ENCODE peak calls at places on chromosomes 7 and 10, in six cellular contexts. G is H9, E is IMR-90, N is mesenchymal stem cell, P is H1, H is trophoblast cell. I is an unnamed sample.
A peak's percentile ranks its signal among the peaks of the same experiment; 100 is the strongest.

GRCh38 chr7:25859732-25860131 is 292.3 kb upstream of the NFE2L3 start:
- DNase-seq in G (no peak), P (no peak), E (no peak), H (no peak), N (no peak), I (no peak)

GRCh38 chr7:123538897-123539296 is 4.5 kb upstream of the IQUB start:
- DNase-seq in E (peak; percentile 10), N (no peak), H (no peak), G (no peak), P (no peak), I (no peak)

GRCh38 chr7:37738338-37738737 is 54.8 kb downstream of the GPR141 start:
- DNase-seq in G (no peak), H (no peak), N (no peak), P (no peak), E (no peak), I (no peak)

GRCh38 chr10:104806791-104807190 is 165.7 kb downstream of the SORCS3 start:
- DNase-seq in N (no peak), E (no peak), G (no peak), P (no peak), H (no peak), I (no peak)

GRCh38 chr7:132568962-132569361 is 7.3 kb downstream of the PLXNA4 start:
- DNase-seq in H (no peak), N (no peak), P (no peak), G (no peak), E (no peak), I (no peak)

GRCh38 chr10:132939957-132940790 is 2.2 kb downstream of the CFAP46 start:
- DNase-seq in N (peak; percentile 51), E (peak; percentile 47), P (no peak), G (peak; percentile 59), H (peak; percentile 36), I (peak; percentile 48)

GRCh38 chr10:97180367-97180763 is 5.4 kb downstream of the SLIT1 start:
- DNase-seq in N (no peak), E (no peak), G (no peak), P (no peak), H (no peak), I (no peak)

GRCh38 chr7:99372275-99373085 is 2.0 kb upstream of the ARPC1B start:
- DNase-seq in E (peak; percentile 47), P (no peak), G (no peak), N (peak; percentile 57), H (peak; percentile 93), I (no peak)

GRCh38 chr7:22726849-22727792 is at the start of gene IL6:
- DNase-seq in E (peak; percentile 97), G (peak; percentile 78), P (no peak), N (peak; percentile 97), H (peak; percentile 80), I (no peak)

GRCh38 chr10:17472481-17473227 is 18.3 kb upstream of the ST8SIA6 start:
- DNase-seq in P (no peak), G (peak; percentile 38), H (no peak), E (no peak), N (no peak), I (no peak)

GRCh38 chr7:8590225-8590624 is 156.8 kb downstream of the NXPH1 start:
- DNase-seq in N (no peak), G (no peak), E (no peak), H (no peak), P (no peak), I (no peak)

GRCh38 chr10:107072028-107072427 is 92.5 kb downstream of the SORCS1 start:
- DNase-seq in G (no peak), P (no peak), N (no peak), E (no peak), H (no peak), I (no peak)

GRCh38 chr7:1922071-1922869 is 252.2 kb downstream of the ELFN1 start:
- DNase-seq in E (peak; percentile 17), P (no peak), H (peak; percentile 77), N (no peak), G (no peak), I (no peak)

GRCh38 chr7:17689361-17689760 is 250.9 kb downstream of the SNX13 start:
- DNase-seq in G (no peak), E (no peak), N (no peak), H (no peak), P (no peak), I (no peak)

GRCh38 chr10:76301950-76302349 is 870.5 kb downstream of the LRMDA start:
- DNase-seq in H (no peak), N (no peak), P (no peak), G (no peak), E (no peak), I (no peak)

GRCh38 chr10:3720228-3721019 is 64.6 kb downstream of the KLF6 start:
- DNase-seq in G (no peak), H (peak; percentile 87), E (peak; percentile 88), P (no peak), N (peak; percentile 85), I (no peak)

GRCh38 chr7:92058040-92058439 is 76.2 kb downstream of the CYP51A1 start:
- DNase-seq in E (no peak), G (no peak), P (no peak), N (no peak), H (no peak), I (no peak)

GRCh38 chr10:70682920-70683600 is 10.8 kb downstream of the ADAMTS14 start:
- DNase-seq in G (no peak), P (no peak), H (no peak), E (no peak), N (no peak), I (no peak)

GRCh38 chr10:128859738-128860386 is 607.2 kb upstream of the MGMT start:
- DNase-seq in P (no peak), G (no peak), E (no peak), N (no peak), H (peak; percentile 80), I (no peak)

GRCh38 chr10:49768731-49769130 is 6.6 kb upstream of the OGDHL start:
- DNase-seq in N (no peak), E (no peak), P (no peak), G (peak; percentile 49), H (no peak), I (no peak)

GRCh38 chr7:5489991-5490536 is 66.4 kb upstream of the TNRC18 start:
- DNase-seq in P (no peak), N (no peak), E (no peak), H (no peak), G (no peak), I (no peak)

GRCh38 chr7:28144266-28144665 is 36.3 kb downstream of the JAZF1 start:
- DNase-seq in N (no peak), H (no peak), G (peak; percentile 65), P (no peak), E (no peak), I (peak; percentile 21)

GRCh38 chr10:81920213-81920829 is 45.3 kb downstream of the NRG3 start:
- DNase-seq in P (no peak), G (peak; percentile 39), E (no peak), N (no peak), H (no peak), I (no peak)

GRCh38 chr10:112953075-112953501 is 3.0 kb downstream of the TCF7L2 start:
- DNase-seq in P (no peak), H (peak; percentile 46), N (peak; percentile 56), E (peak; percentile 37), G (no peak), I (no peak)

GRCh38 chr10:42783181-42783549 is 570 bp downstream of the BMS1 start:
- DNase-seq in E (peak; percentile 74), G (no peak), H (peak; percentile 62), N (peak; percentile 74), P (no peak), I (no peak)

GRCh38 chr7:158240801-158241200 is 346.8 kb downstream of the PTPRN2 start:
- DNase-seq in G (no peak), P (no peak), H (no peak), E (no peak), N (no peak), I (no peak)
- H3K27me3 ChIP-seq in G (no peaks in the 10 kb centered on the region), P (no peaks in the 10 kb centered on the region), H (no peaks in the 10 kb centered on the region), E (no peaks in the 10 kb centered on the region), N (no peaks in the 10 kb centered on the region), I (no peaks in the 10 kb centered on the region)

DNA sequence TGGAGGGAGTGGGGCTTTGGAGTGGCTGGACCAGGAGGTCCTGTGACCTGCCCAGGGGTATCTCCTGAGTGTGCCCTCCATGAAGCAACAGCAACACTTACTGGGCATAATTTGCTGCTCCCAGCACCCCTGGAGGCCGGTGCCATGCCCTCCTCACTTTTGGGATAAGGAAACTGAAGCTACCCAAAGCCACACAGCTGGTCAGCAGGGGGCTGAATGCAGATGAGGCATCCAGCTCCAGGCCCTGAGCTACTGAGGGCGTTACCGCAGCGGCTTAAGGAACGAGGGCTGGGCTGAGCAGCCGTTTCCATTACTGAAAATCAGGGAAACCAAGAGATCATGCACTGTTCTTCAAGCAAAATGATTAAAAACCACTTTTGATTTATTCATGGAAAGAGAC is 408.9 kb downstream of the GLRX3 start:
- DNase-seq in N (no peak), E (no peak), P (no peak), G (peak; percentile 38), H (no peak), I (peak; percentile 11)
- H4K91ac ChIP-seq in N (no peak overlapping the region), E (no peak overlapping the region), P (no peak overlapping the region), G (no peak overlapping the region), H (no peak overlapping the region), I (no peak overlapping the region)

GRCh38 chr10:86364551-86365345 is 1.8 kb downstream of the GRID1 start:
- DNase-seq in N (peak; percentile 18), H (no peak), G (peak; percentile 77), E (no peak), P (no peak), I (no peak)

GRCh38 chr10:86365346-86366032 is 1.1 kb downstream of the GRID1 start:
- DNase-seq in E (no peak), H (no peak), N (peak; percentile 8), P (no peak), G (peak; percentile 36), I (no peak)

GRCh38 chr10:86366902-86367338 is 325 bp upstream of the GRID1 start:
- DNase-seq in E (no peak), P (no peak), N (no peak), G (no peak), H (no peak), I (no peak)

GRCh38 chr10:86367339-86367951 is 850 bp upstream of the GRID1 start:
- DNase-seq in P (no peak), H (no peak), N (peak; percentile 1), E (no peak), G (peak; percentile 49), I (no peak)

DNA sequence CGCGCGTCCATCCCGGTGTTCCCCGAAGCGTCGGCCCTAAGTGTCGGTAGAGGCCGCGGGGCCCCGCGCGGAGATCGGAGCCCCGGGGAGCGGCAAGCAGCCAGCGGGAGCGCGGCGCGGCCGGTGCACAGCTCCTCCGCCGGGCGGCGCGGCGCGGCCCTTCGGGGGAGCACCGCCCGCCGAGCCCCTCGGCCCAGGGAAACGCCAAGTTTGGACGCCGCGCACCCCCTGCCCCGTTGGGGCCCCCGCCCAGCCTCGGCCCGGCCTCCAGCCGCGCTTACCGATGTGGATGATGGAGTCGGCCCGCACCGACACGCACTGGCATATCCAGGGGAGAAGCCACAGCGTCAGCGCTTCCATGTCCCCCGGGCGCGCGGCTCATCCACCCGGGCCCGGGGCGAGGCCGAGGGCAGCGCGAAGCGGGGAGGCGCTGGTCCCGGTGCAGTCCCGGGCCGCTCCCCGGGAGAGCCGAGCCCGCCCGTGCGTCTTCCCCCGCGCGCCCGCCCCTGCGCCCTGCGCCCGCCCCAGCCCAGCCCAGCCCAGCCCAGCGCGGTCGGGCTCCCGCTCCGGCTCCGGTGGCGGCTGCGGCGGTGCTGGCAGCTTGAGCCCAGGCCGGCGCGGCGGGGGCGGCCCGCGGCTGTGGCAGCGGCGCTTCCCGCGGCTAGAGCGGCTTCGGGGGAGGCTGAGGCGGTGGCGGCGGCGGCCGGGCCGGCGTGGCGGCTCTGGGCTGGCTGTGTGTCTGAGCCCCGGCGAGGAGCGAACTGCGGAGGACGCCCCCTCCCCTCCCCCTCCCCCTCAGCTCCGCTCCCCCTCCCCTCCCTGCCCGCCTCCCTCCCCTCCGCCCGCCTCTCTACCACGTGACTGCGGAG is at the start of gene GRID1:
- DNase-seq in P (no peak), H (peak; percentile 12), N (peak; percentile 6), E (no peak), G (peak; percentile 74), I (no peak)
- H3K27me3 ChIP-seq in P (peaks cover 94% of the 10 kb centered on the region), H (peaks cover 81% of the 10 kb centered on the region), N (peaks cover 79% of the 10 kb centered on the region), E (peaks cover 93% of the 10 kb centered on the region), G (peaks cover 68% of the 10 kb centered on the region), I (peaks cover 78% of the 10 kb centered on the region)

GRCh38 chr7:115933463-115933862 is 97.1 kb downstream of the TFEC start:
- DNase-seq in G (no peak), N (no peak), H (no peak), P (no peak), E (no peak), I (no peak)
- H4K91ac ChIP-seq in G (no peak overlapping the region), N (no peak overlapping the region), H (no peak overlapping the region), P (no peak overlapping the region), E (no peak overlapping the region), I (no peak overlapping the region)